ENCODE peak calls at places on chromosomes 7 and 10, in eight cellular contexts. L, T, O, Q, Y, J, W and B are unnamed samples.

GRCh38 chr7:101362334-101363195 is at the start of gene COL26A1:
- DNase-seq in L (no peak), T (no peak), O (peak), Q (no peak), Y (peak), J (no peak), W (peak), B (peak)

GRCh38 chr10:67664936-67665335 is 31.1 kb downstream of the CTNNA3 start:
- DNase-seq in L (no peak), T (no peak), O (no peak), Q (no peak), Y (no peak), J (no peak), W (no peak), B (no peak)

GRCh38 chr10:23341004-23341403 is 3.6 kb downstream of the C10orf67 start:
- DNase-seq in L (no peak), T (no peak), O (no peak), Q (peak), Y (no peak), J (no peak), W (no peak), B (peak)

GRCh38 chr7:36085096-36085495 is 68.0 kb upstream of the EEPD1 start:
- DNase-seq in L (no peak), T (no peak), O (no peak), Q (no peak), Y (no peak), J (no peak), W (no peak), B (no peak)

GRCh38 chr7:7792089-7792488 is 73.7 kb upstream of the RPA3 start:
- DNase-seq in L (no peak), T (no peak), O (no peak), Q (no peak), Y (no peak), J (no peak), W (no peak), B (no peak)

GRCh38 chr7:44980393-44981034 is 1.7 kb upstream of the MYO1G start:
- DNase-seq in L (no peak), T (no peak), O (no peak), Q (no peak), Y (peak), J (peak), W (peak), B (peak)

GRCh38 chr7:54541941-54542618 is at the start of gene VSTM2A:
- DNase-seq in L (peak), T (peak), O (no peak), Q (no peak), Y (peak), J (no peak), W (no peak), B (no peak)

GRCh38 chr10:3906511-3907111 is 121.6 kb upstream of the KLF6 start:
- DNase-seq in L (no peak), T (no peak), O (no peak), Q (no peak), Y (no peak), J (peak), W (no peak), B (no peak)

GRCh38 chr10:117894339-117894738 is 152.4 kb downstream of the RAB11FIP2 start:
- DNase-seq in L (no peak), T (no peak), O (no peak), Q (no peak), Y (no peak), J (no peak), W (no peak), B (no peak)

GRCh38 chr10:5092848-5093790 is 1.1 kb upstream of the AKR1C3 start:
- DNase-seq in L (no peak), T (no peak), O (no peak), Q (no peak), Y (no peak), J (no peak), W (no peak), B (no peak)

GRCh38 chr10:48459270-48460147 is 145.4 kb downstream of the ARHGAP22 start:
- DNase-seq in L (no peak), T (no peak), O (no peak), Q (no peak), Y (peak), J (no peak), W (no peak), B (no peak)

GRCh38 chr7:156998988-156999610 is 11.4 kb downstream of the MNX1 start:
- DNase-seq in L (no peak), T (no peak), O (no peak), Q (no peak), Y (no peak), J (no peak), W (no peak), B (no peak)

GRCh38 chr7:100488333-100489095 is 4.8 kb downstream of the NYAP1 start:
- DNase-seq in L (no peak), T (no peak), O (no peak), Q (no peak), Y (no peak), J (no peak), W (peak), B (no peak)

GRCh38 chr10:125216309-125216708 is 55.9 kb upstream of the CTBP2 start:
- DNase-seq in L (no peak), T (no peak), O (no peak), Q (no peak), Y (no peak), J (no peak), W (no peak), B (no peak)

GRCh38 chr10:74799840-74800239 is 26.6 kb upstream of the KAT6B start:
- DNase-seq in L (peak), T (no peak), O (no peak), Q (peak), Y (no peak), J (peak), W (no peak), B (peak)

GRCh38 chr7:106757846-106758245 is 96.9 kb upstream of the CCDC71L start:
- DNase-seq in L (no peak), T (no peak), O (no peak), Q (no peak), Y (no peak), J (peak), W (peak), B (no peak)

GRCh38 chr10:72243822-72244437 is 27.9 kb upstream of the ASCC1 start:
- DNase-seq in L (no peak), T (no peak), O (peak), Q (no peak), Y (no peak), J (peak), W (peak), B (no peak)

GRCh38 chr7:45026984-45027773 is 27.2 kb downstream of the CCM2 start:
- DNase-seq in L (no peak), T (no peak), O (no peak), Q (no peak), Y (no peak), J (peak), W (no peak), B (peak)

GRCh38 chr10:112955736-112956421 is 5.8 kb downstream of the TCF7L2 start:
- DNase-seq in L (no peak), T (no peak), O (no peak), Q (no peak), Y (no peak), J (peak), W (no peak), B (no peak)

GRCh38 chr10:31204090-31204489 is 114.9 kb upstream of the ZEB1 start:
- DNase-seq in L (no peak), T (no peak), O (no peak), Q (no peak), Y (no peak), J (peak), W (peak), B (no peak)

GRCh38 chr7:101119876-101120275 is 7.0 kb upstream of the SERPINE1 start:
- DNase-seq in L (no peak), T (no peak), O (no peak), Q (no peak), Y (no peak), J (peak), W (no peak), B (peak)

GRCh38 chr10:28592953-28593352 is 60.0 kb downstream of the WAC start:
- DNase-seq in L (peak), T (no peak), O (no peak), Q (peak), Y (no peak), J (peak), W (no peak), B (no peak)

GRCh38 chr7:104206841-104207240 is 972 bp downstream of the ORC5 start:
- DNase-seq in L (peak), T (no peak), O (no peak), Q (no peak), Y (no peak), J (no peak), W (no peak), B (no peak)

GRCh38 chr7:43572516-43573049 is 10.3 kb upstream of the STK17A start:
- DNase-seq in L (peak), T (no peak), O (peak), Q (peak), Y (no peak), J (peak), W (no peak), B (peak)

GRCh38 chr10:46305430-46305808 is 18.6 kb downstream of the ANTXRL start:
- DNase-seq in L (no peak), T (no peak), O (no peak), Q (no peak), Y (no peak), J (no peak), W (peak), B (no peak)

DNA sequence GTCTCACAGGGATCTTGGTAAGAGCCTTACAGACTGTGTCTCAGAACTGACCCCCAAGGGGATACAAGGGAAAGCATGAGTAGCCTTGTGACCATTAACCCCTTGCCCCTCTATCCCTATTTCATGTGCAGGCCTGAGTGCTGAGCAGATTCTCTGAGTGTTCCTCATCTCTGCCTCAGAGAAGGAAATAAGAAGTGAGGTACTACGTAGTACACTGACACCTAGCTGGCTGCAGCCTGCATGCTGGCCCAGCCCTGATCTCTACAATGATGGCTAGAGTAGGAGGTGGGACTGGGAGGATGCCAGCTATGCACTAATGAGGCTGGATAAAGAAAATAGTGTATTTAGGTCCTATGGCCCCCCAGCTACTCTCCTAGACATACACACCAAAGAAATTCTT is 174.9 kb upstream of the HPS1 start:
- DNase-seq in L (no peak), T (no peak), O (no peak), Q (no peak), Y (peak), J (no peak), W (no peak), B (no peak)
- TF ChIP-seq CTCF in L (no peak), T (no peak), O (no peak), Q (no peak), Y (no peak), J (no peak), W (no peak), B (no peak)

GRCh38 chr7:151228024-151228866 is 1.2 kb upstream of the ABCF2 start:
- DNase-seq in L (no peak), T (no peak), O (no peak), Q (no peak), Y (no peak), J (no peak), W (no peak), B (no peak)

GRCh38 chr7:151225948-151226510 is 976 bp downstream of the ABCF2 start:
- DNase-seq in L (no peak), T (no peak), O (no peak), Q (no peak), Y (no peak), J (no peak), W (no peak), B (no peak)

GRCh38 chr7:151226560-151226874 is 488 bp downstream of the ABCF2 start:
- DNase-seq in L (no peak), T (no peak), O (no peak), Q (no peak), Y (no peak), J (no peak), W (no peak), B (no peak)

GRCh38 chr7:151229249-151229648 is 2.2 kb upstream of the ABCF2 start:
- DNase-seq in L (no peak), T (no peak), O (no peak), Q (no peak), Y (no peak), J (no peak), W (no peak), B (no peak)

DNA sequence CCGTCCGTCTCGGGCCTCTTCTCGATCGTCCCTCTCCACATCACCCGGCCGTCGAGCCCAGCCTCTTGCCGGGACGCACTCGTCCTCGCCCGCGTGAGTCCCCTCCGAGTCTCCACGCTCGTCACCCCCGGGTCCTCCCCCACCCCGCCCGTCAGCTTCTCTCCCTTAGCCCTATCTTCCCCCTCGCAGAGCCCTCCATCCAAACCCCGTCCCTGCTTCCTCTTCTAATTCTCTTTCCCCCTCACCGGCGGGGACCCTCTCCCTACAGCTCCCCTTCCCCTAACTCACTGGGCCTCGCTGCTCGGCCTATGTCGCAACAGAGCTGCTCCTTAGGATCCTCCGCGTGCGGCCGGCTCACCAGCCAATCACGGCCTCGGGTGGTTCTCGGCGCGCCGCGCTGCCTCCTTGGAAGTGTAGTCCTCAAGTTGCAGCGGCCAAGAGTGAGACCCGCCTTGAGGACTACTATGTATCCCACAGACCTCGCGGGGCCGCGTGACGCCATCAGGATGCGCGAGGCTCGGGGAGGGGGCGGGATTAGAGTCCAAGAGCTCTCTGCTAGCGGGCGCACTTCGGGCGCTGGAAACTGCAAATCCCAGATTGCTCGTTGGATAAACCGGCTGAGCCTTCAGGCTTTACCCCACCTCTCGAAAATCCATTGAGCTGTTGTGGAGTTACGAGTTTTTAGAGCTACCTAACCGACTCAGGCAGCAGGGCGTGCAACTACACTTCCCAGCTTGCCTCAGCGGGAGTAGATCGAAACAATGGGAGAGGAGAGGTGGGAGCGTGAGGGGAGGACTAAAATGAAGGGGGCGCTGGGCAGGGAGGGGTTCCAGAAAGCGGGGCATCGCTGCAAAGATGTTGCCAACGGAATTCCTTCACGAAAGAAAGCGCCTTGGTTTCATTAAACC is at the start of gene ABCF2:
- DNase-seq in L (peak), T (peak), O (peak), Q (peak), Y (peak), J (peak), W (peak), B (peak)
- TF ChIP-seq CTCF in L (no peak), T (peak), O (no peak), Q (no peak), Y (no peak), J (no peak), W (peak), B (no peak)

GRCh38 chr10:15808204-15808797 is 52.0 kb downstream of the MINDY3 start:
- DNase-seq in L (no peak), T (no peak), O (no peak), Q (no peak), Y (no peak), J (no peak), W (no peak), B (no peak)
- TF ChIP-seq CTCF in L (no peak), T (no peak), O (no peak), Q (no peak), Y (no peak), J (no peak), W (no peak), B (no peak)

GRCh38 chr7:140023728-140024127 is 39.0 kb downstream of the PARP12 start:
- DNase-seq in L (no peak), T (no peak), O (no peak), Q (no peak), Y (no peak), J (no peak), W (no peak), B (no peak)
- TF ChIP-seq CTCF in L (no peak), T (no peak), O (no peak), Q (no peak), Y (no peak), J (no peak), W (no peak), B (no peak)

GRCh38 chr10:106938448-106939014 is 226.0 kb downstream of the SORCS1 start:
- DNase-seq in L (no peak), T (no peak), O (no peak), Q (no peak), Y (no peak), J (no peak), W (no peak), B (no peak)
- TF ChIP-seq CTCF in L (no peak), T (no peak), O (no peak), Q (no peak), Y (no peak), J (no peak), W (no peak), B (no peak)

GRCh38 chr7:129213828-129214227 is 11.0 kb upstream of the AHCYL2 start:
- DNase-seq in L (no peak), T (no peak), O (peak), Q (no peak), Y (peak), J (no peak), W (no peak), B (peak)
- TF ChIP-seq CTCF in L (peak), T (no peak), O (no peak), Q (no peak), Y (peak), J (no peak), W (no peak), B (no peak)

DNA sequence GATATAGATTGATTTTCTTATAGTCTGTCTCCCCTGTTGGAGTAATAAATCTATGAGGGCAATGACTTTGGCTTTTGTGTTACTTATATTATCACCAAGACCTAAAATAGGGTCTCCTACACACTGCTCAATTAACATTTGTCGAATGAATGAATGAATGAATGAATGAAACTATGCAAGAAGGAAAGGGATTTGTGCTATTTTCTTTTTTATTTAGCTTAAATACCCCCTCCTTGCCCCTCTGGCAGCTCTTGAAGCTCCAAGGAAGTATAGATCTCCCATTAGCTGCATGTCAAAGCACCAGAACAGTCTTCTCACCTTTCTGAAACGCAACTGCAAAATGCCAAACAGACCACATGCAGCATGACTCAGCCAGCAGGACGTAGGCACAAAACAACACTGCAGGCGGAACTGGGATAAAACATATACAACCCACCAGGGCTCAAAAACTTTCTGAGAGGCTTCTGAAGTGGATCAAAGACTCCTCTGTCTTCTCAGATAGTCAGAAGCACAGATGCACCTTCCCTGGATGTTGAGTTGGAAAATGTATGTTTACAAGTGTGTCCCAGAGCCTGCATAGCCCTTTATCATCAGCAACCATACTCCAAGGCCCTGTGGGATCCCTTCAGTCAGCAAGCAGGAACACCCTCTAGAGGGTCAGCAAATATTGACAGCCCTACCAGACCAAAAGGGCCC is 187.8 kb downstream of the NPSR1 start:
- DNase-seq in L (peak), T (no peak), O (peak), Q (no peak), Y (peak), J (peak), W (no peak), B (no peak)
- TF ChIP-seq CTCF in L (no peak), T (no peak), O (no peak), Q (no peak), Y (peak), J (no peak), W (no peak), B (no peak)

GRCh38 chr10:1061930-1062769 is 6.0 kb downstream of the WDR37 start:
- DNase-seq in L (no peak), T (no peak), O (no peak), Q (no peak), Y (no peak), J (peak), W (no peak), B (no peak)

GRCh38 chr10:1058017-1058416 is 1.8 kb downstream of the WDR37 start:
- DNase-seq in L (no peak), T (no peak), O (no peak), Q (no peak), Y (no peak), J (no peak), W (peak), B (no peak)

GRCh38 chr10:1056326-1057105 is at the start of gene WDR37:
- DNase-seq in L (peak), T (peak), O (peak), Q (peak), Y (peak), J (peak), W (peak), B (peak)

GRCh38 chr10:1057106-1057657 is 997 bp downstream of the WDR37 start:
- DNase-seq in L (no peak), T (no peak), O (no peak), Q (no peak), Y (no peak), J (no peak), W (no peak), B (no peak)

DNA sequence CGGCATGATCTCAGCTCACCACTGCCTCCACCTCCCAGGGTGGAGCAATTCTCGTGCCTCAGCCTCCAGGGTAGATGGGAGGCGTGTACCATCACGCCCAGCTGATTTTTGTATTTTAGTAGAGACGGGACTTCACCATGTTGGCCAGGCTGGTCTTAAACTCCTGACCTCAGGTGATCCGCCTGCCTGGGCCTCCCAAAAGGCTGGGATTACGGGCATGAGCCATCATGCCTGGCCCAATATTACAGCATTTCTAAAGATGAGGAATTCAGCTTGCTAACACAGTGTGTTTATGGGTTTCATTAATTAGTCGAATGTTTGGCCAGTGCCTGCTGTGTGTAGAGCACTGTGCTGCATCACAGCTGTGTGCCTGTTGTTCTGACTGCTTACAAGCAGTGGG is 3.7 kb downstream of the WDR37 start:
- DNase-seq in L (peak), T (no peak), O (no peak), Q (no peak), Y (no peak), J (no peak), W (no peak), B (no peak)
- TF ChIP-seq CTCF in L (no peak), T (no peak), O (no peak), Q (no peak), Y (no peak), J (no peak), W (no peak), B (no peak)